ENCODE peak calls at places on chromosomes 11 and 22, in ten cellular contexts. Z is activated naive CD4-positive, alpha-beta T cell treated with anti-CD3 and anti-CD28 coated beads for 36 hours; O is NCI-H446; H is nucleus accumbens; A is activated CD4-positive, CD25-positive, alpha-beta regulatory T cell; X is activated T-helper 1 cell treated with anti-CD3 and anti-CD28 coated beads, Interleukin-2, amount 50 U/mL, for 16 hours; Q is activated CD4-positive, alpha-beta T cell treated with anti-CD3 and anti-CD28 coated beads for 24 hours; I is fibroblast of the conjunctiva; K is central memory CD4-positive, alpha-beta T cell; J is OCI-M1. W is an unnamed sample.

GRCh38 chr11:46339816-46340215 is 7.4 kb upstream of the DGKZ start:
- DNase-seq in Z (no peak), O (no peak), H (no peak), A (no peak), X (no peak), Q (no peak), I (no peak), K (no peak), J (no peak), W (peak)

GRCh38 chr22:41919357-41920224 is 4.7 kb upstream of the SHISA8 start:
- DNase-seq in Z (peak), O (no peak), H (no peak), A (no peak), X (no peak), Q (no peak), I (no peak), K (no peak), J (no peak), W (peak)

GRCh38 chr11:2507212-2507901 is 62.5 kb downstream of the KCNQ1 start:
- DNase-seq in Z (no peak), O (no peak), H (no peak), A (no peak), X (no peak), Q (no peak), I (no peak), K (no peak), J (no peak), W (no peak)

GRCh38 chr11:117995472-117995871 is 9.3 kb downstream of the IL10RA start:
- DNase-seq in Z (no peak), O (no peak), H (no peak), A (no peak), X (no peak), Q (no peak), I (no peak), K (no peak), J (no peak), W (no peak)

GRCh38 chr11:32615422-32615821 is 31.8 kb downstream of the EIF3M start:
- DNase-seq in Z (no peak), O (no peak), H (no peak), A (no peak), X (no peak), Q (no peak), I (no peak), K (no peak), J (peak), W (no peak)

GRCh38 chr11:21641839-21642238 is 551.0 kb upstream of the ANO5 start:
- DNase-seq in Z (no peak), O (no peak), H (no peak), A (no peak), X (no peak), Q (no peak), I (no peak), K (no peak), J (no peak), W (no peak)

GRCh38 chr11:1116104-1116503 is 41.4 kb downstream of the MUC2 start:
- DNase-seq in Z (no peak), O (no peak), H (no peak), A (no peak), X (no peak), Q (no peak), I (no peak), K (no peak), J (no peak), W (peak)

GRCh38 chr11:28108909-28109308 is 721 bp downstream of the METTL15 start:
- DNase-seq in Z (no peak), O (no peak), H (no peak), A (no peak), X (no peak), Q (no peak), I (no peak), K (no peak), J (no peak), W (no peak)

GRCh38 chr11:110123003-110123402 is 29.8 kb downstream of the ZC3H12C start:
- DNase-seq in Z (no peak), O (no peak), H (no peak), A (no peak), X (no peak), Q (no peak), I (no peak), K (no peak), J (peak), W (no peak)

GRCh38 chr22:27510024-27510423 is 291.5 kb downstream of the MN1 start:
- DNase-seq in Z (no peak), O (no peak), H (no peak), A (no peak), X (no peak), Q (no peak), I (no peak), K (no peak), J (no peak), W (no peak)

GRCh38 chr11:85922367-85922766 is 67.2 kb downstream of the CCDC83 start:
- DNase-seq in Z (no peak), O (no peak), H (no peak), A (no peak), X (no peak), Q (no peak), I (no peak), K (no peak), J (no peak), W (no peak)

GRCh38 chr11:33775832-33776231 is 1.5 kb upstream of the FBXO3 start:
- DNase-seq in Z (no peak), O (no peak), H (no peak), A (no peak), X (no peak), Q (no peak), I (no peak), K (no peak), J (no peak), W (no peak)

GRCh38 chr11:118338637-118339061 is 3.9 kb downstream of the CD3D start:
- DNase-seq in Z (peak), O (no peak), H (no peak), A (peak), X (peak), Q (peak), I (no peak), K (peak), J (peak), W (no peak)

GRCh38 chr11:976431-977160 is 50.9 kb downstream of the AP2A2 start:
- DNase-seq in Z (no peak), O (no peak), H (peak), A (no peak), X (no peak), Q (no peak), I (no peak), K (no peak), J (no peak), W (no peak)

GRCh38 chr11:70082829-70083228 is 4.7 kb downstream of the ANO1 start:
- DNase-seq in Z (peak), O (no peak), H (no peak), A (no peak), X (no peak), Q (no peak), I (no peak), K (no peak), J (peak), W (peak)

GRCh38 chr11:126414615-126415014 is 59.1 kb downstream of the ST3GAL4 start:
- DNase-seq in Z (no peak), O (no peak), H (no peak), A (no peak), X (no peak), Q (no peak), I (no peak), K (no peak), J (no peak), W (no peak)

GRCh38 chr11:107898270-107898669 is 30.0 kb upstream of the RAB39A start:
- DNase-seq in Z (no peak), O (peak), H (no peak), A (no peak), X (no peak), Q (no peak), I (peak), K (no peak), J (peak), W (no peak)

GRCh38 chr11:86524603-86525352 is 147.6 kb downstream of the ME3 start:
- DNase-seq in Z (no peak), O (no peak), H (no peak), A (no peak), X (no peak), Q (no peak), I (no peak), K (no peak), J (no peak), W (no peak)

GRCh38 chr11:16782226-16782919 is 43.9 kb downstream of the C11orf58 start:
- DNase-seq in Z (no peak), O (no peak), H (no peak), A (no peak), X (no peak), Q (no peak), I (no peak), K (no peak), J (no peak), W (no peak)

GRCh38 chr11:131447898-131448297 is 77.5 kb downstream of the NTM start:
- DNase-seq in Z (no peak), O (no peak), H (no peak), A (no peak), X (no peak), Q (no peak), I (no peak), K (no peak), J (no peak), W (no peak)

GRCh38 chr22:38461414-38462081 is 6.3 kb upstream of the KDELR3 start:
- DNase-seq in Z (peak), O (peak), H (peak), A (no peak), X (no peak), Q (peak), I (peak), K (peak), J (peak), W (peak)

GRCh38 chr22:22893077-22893805 is 5.6 kb downstream of the IGLL5 start:
- DNase-seq in Z (no peak), O (no peak), H (no peak), A (no peak), X (no peak), Q (no peak), I (no peak), K (no peak), J (no peak), W (no peak)

GRCh38 chr22:46592390-46592872 is 27.8 kb upstream of the GRAMD4 start:
- DNase-seq in Z (peak), O (no peak), H (no peak), A (no peak), X (no peak), Q (peak), I (no peak), K (no peak), J (peak), W (peak)

GRCh38 chr11:74520927-74521665 is 27.6 kb upstream of the LIPT2 start:
- DNase-seq in Z (no peak), O (no peak), H (no peak), A (no peak), X (no peak), Q (no peak), I (no peak), K (no peak), J (no peak), W (no peak)

GRCh38 chr11:107017433-107018227 is 646 bp downstream of the GUCY1A2 start:
- DNase-seq in Z (peak), O (peak), H (peak), A (no peak), X (no peak), Q (peak), I (peak), K (no peak), J (no peak), W (peak)

GRCh38 chr11:34263462-34264186 is 94.2 kb downstream of the ABTB2 start:
- DNase-seq in Z (no peak), O (peak), H (no peak), A (no peak), X (no peak), Q (no peak), I (peak), K (no peak), J (no peak), W (peak)

GRCh38 chr11:64870893-64871849 is 7.2 kb downstream of the EHD1 start:
- DNase-seq in Z (peak), O (no peak), H (no peak), A (no peak), X (no peak), Q (no peak), I (no peak), K (no peak), J (no peak), W (no peak)

GRCh38 chr11:11022126-11022730 is 164.4 kb upstream of the ZBED5 start:
- DNase-seq in Z (peak), O (peak), H (no peak), A (no peak), X (no peak), Q (no peak), I (no peak), K (peak), J (peak), W (no peak)

GRCh38 chr22:33051960-33052839 is 6.0 kb downstream of the SYN3 start:
- DNase-seq in Z (no peak), O (no peak), H (no peak), A (no peak), X (no peak), Q (no peak), I (no peak), K (no peak), J (no peak), W (peak)

GRCh38 chr11:1222491-1223345 is at the start of gene MUC5B:
- DNase-seq in Z (no peak), O (no peak), H (no peak), A (no peak), X (no peak), Q (no peak), I (no peak), K (no peak), J (no peak), W (peak)

GRCh38 chr11:61787928-61788491 is 4.4 kb downstream of the TMEM258 start:
- DNase-seq in Z (peak), O (peak), H (peak), A (no peak), X (no peak), Q (no peak), I (peak), K (no peak), J (peak), W (peak)

GRCh38 chr11:128678017-128678416 is 15.9 kb upstream of the FLI1 start:
- DNase-seq in Z (no peak), O (no peak), H (no peak), A (no peak), X (no peak), Q (no peak), I (no peak), K (no peak), J (no peak), W (no peak)

GRCh38 chr11:130806746-130807145 is 109.5 kb downstream of the SNX19 start:
- DNase-seq in Z (no peak), O (no peak), H (no peak), A (no peak), X (no peak), Q (no peak), I (no peak), K (no peak), J (no peak), W (no peak)

GRCh38 chr11:107689317-107690202 is 22.3 kb downstream of the SLN start:
- DNase-seq in Z (peak), O (peak), H (peak), A (no peak), X (peak), Q (peak), I (peak), K (peak), J (peak), W (peak)

GRCh38 chr11:69213315-69213714 is 57.6 kb downstream of the SMIM38 start:
- DNase-seq in Z (peak), O (no peak), H (no peak), A (no peak), X (no peak), Q (peak), I (no peak), K (no peak), J (no peak), W (peak)

GRCh38 chr22:30195245-30196140 is 51.1 kb downstream of the LIF start:
- DNase-seq in Z (peak), O (no peak), H (no peak), A (no peak), X (no peak), Q (no peak), I (no peak), K (no peak), J (peak), W (no peak)

GRCh38 chr11:72579816-72580647 is 94.2 kb downstream of the PDE2A start:
- DNase-seq in Z (no peak), O (no peak), H (no peak), A (no peak), X (no peak), Q (no peak), I (no peak), K (no peak), J (no peak), W (peak)

GRCh38 chr11:74696932-74697687 is 34.1 kb downstream of the CHRDL2 start:
- DNase-seq in Z (no peak), O (no peak), H (no peak), A (no peak), X (no peak), Q (no peak), I (peak), K (no peak), J (peak), W (peak)

GRCh38 chr22:22955866-22956535 is 68.4 kb downstream of the IGLL5 start:
- DNase-seq in Z (peak), O (peak), H (peak), A (peak), X (peak), Q (peak), I (peak), K (peak), J (peak), W (peak)

GRCh38 chr22:17315310-17315709 is 54.0 kb upstream of the CECR2 start:
- DNase-seq in Z (no peak), O (no peak), H (no peak), A (no peak), X (no peak), Q (no peak), I (no peak), K (no peak), J (no peak), W (no peak)